ENCODE peak calls at places on chromosomes 12 and 14, in seven cellular contexts. F, L, A, H, V, P and Y are unnamed samples.

GRCh38 chr12:94266796-94267529 is 118.6 kb downstream of the PLXNC1 start:
- DNase-seq in F (no peak), L (no peak), A (no peak), H (no peak), V (no peak), P (no peak), Y (no peak)

GRCh38 chr12:24011927-24012326 is 62.5 kb upstream of the SOX5 start:
- DNase-seq in F (no peak), L (no peak), A (no peak), H (no peak), V (no peak), P (no peak), Y (no peak)

GRCh38 chr12:115574831-115575230 is 702.7 kb downstream of the MED13L start:
- DNase-seq in F (no peak), L (no peak), A (no peak), H (no peak), V (no peak), P (no peak), Y (no peak)

GRCh38 chr14:68507544-68508081 is 285.3 kb downstream of the ZFP36L1 start:
- DNase-seq in F (no peak), L (no peak), A (no peak), H (no peak), V (no peak), P (no peak), Y (no peak)

GRCh38 chr12:57377103-57377840 is 53.6 kb downstream of the R3HDM2 start:
- DNase-seq in F (peak), L (no peak), A (no peak), H (no peak), V (no peak), P (no peak), Y (no peak)

GRCh38 chr12:49970030-49970429 is 2.7 kb upstream of the AQP6 start:
- DNase-seq in F (no peak), L (no peak), A (no peak), H (no peak), V (no peak), P (no peak), Y (no peak)

GRCh38 chr14:58871972-58872530 is 234.3 kb downstream of the DACT1 start:
- DNase-seq in F (no peak), L (no peak), A (no peak), H (no peak), V (no peak), P (no peak), Y (no peak)

GRCh38 chr12:52171950-52172512 is 19.8 kb downstream of the KRT80 start:
- DNase-seq in F (no peak), L (peak), A (no peak), H (peak), V (no peak), P (no peak), Y (no peak)

GRCh38 chr12:74185360-74185759 is 352.3 kb upstream of the ATXN7L3B start:
- DNase-seq in F (no peak), L (no peak), A (no peak), H (no peak), V (no peak), P (no peak), Y (no peak)

GRCh38 chr14:74671789-74672188 is 41.1 kb downstream of the AREL1 start:
- DNase-seq in F (no peak), L (no peak), A (no peak), H (no peak), V (no peak), P (no peak), Y (no peak)

GRCh38 chr12:90058721-90059120 is 350.1 kb upstream of the ATP2B1 start:
- DNase-seq in F (no peak), L (no peak), A (no peak), H (no peak), V (no peak), P (no peak), Y (no peak)

GRCh38 chr14:54881235-54881760 is 21.3 kb downstream of the GCH1 start:
- DNase-seq in F (no peak), L (no peak), A (no peak), H (no peak), V (peak), P (no peak), Y (peak)

GRCh38 chr14:92247347-92247746 is 75.6 kb upstream of the SLC24A4 start:
- DNase-seq in F (no peak), L (no peak), A (no peak), H (no peak), V (no peak), P (no peak), Y (no peak)

GRCh38 chr14:70685480-70686197 is 43.9 kb downstream of the TTC9 start:
- DNase-seq in F (no peak), L (no peak), A (no peak), H (no peak), V (no peak), P (no peak), Y (no peak)

GRCh38 chr12:71958056-71958455 is 19.4 kb downstream of the TPH2 start:
- DNase-seq in F (no peak), L (no peak), A (no peak), H (peak), V (no peak), P (no peak), Y (peak)

GRCh38 chr12:93166891-93167307 is 210.8 kb upstream of the NUDT4 start:
- DNase-seq in F (no peak), L (no peak), A (no peak), H (no peak), V (peak), P (no peak), Y (no peak)

GRCh38 chr14:21723431-21724045 is 49.9 kb upstream of the OR4E1 start:
- DNase-seq in F (peak), L (peak), A (peak), H (peak), V (no peak), P (peak), Y (no peak)

GRCh38 chr12:78871566-78871965 is 7.0 kb downstream of the SYT1 start:
- DNase-seq in F (no peak), L (no peak), A (no peak), H (no peak), V (no peak), P (no peak), Y (no peak)

DNA sequence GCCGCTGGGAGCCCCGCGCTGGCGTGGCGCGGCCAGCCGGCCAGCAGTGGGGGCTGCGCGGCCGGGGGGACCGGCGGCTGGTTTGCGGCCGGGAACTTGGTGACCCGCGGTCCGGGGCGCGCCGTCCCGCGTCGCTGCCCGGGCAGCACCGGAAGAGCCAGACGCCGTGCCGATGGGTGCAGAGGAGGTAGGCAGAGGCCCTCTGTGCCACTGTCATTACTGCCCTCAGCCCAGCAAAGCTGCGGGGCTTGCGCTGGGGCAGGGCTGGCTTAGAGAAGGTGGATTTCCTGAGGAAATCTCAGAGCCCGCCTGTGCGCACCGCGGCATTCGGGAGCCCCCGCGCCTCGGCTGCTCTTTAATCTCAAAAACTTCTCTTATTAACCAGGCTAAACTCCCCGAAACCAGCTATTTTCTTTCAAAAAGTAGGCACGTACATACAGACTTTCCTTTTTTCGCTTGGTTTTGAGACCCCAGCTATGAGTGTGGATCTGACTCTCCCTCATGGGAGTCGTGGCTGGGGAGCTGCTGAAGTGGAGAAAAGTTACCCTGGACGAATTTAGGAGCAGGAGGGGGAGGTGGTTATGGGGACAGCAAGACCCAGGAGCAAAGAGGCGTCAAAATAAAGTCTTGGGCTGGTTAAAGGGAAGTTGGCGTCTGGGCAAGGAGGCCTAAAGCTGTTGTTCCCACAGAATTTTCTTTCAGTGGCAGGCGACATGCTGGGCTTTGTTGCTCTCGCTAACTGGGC is 790 bp downstream of the SUSD6 start:
- DNase-seq in F (no peak), L (no peak), A (no peak), H (no peak), V (no peak), P (peak), Y (peak)
- TF ChIP-seq JUND in F (no peak), L (no peak), A (no peak), H (no peak), V (no peak), P (no peak), Y (no peak)

GRCh38 chr14:99728231-99728920 is 44.3 kb downstream of the CYP46A1 start:
- DNase-seq in F (no peak), L (no peak), A (no peak), H (no peak), V (no peak), P (no peak), Y (no peak)

GRCh38 chr14:99730876-99731351 is 46.8 kb downstream of the CYP46A1 start:
- DNase-seq in F (no peak), L (no peak), A (no peak), H (no peak), V (no peak), P (no peak), Y (no peak)

GRCh38 chr14:99728981-99729451 is 44.9 kb downstream of the CYP46A1 start:
- DNase-seq in F (no peak), L (peak), A (no peak), H (no peak), V (no peak), P (no peak), Y (no peak)

GRCh38 chr14:99731536-99732435 is 47.7 kb downstream of the CYP46A1 start:
- DNase-seq in F (no peak), L (no peak), A (no peak), H (no peak), V (no peak), P (no peak), Y (no peak)

GRCh38 chr14:99729991-99730875 is 46.1 kb downstream of the CYP46A1 start:
- DNase-seq in F (peak), L (peak), A (no peak), H (peak), V (no peak), P (peak), Y (peak)
- TF ChIP-seq JUND in F (no peak), L (no peak), A (no peak), H (no peak), V (no peak), P (no peak), Y (no peak)

GRCh38 chr14:76924363-76925151 is 98.3 kb downstream of the LRRC74A start:
- DNase-seq in F (peak), L (peak), A (no peak), H (peak), V (no peak), P (peak), Y (no peak)
- TF ChIP-seq JUND in F (no peak), L (no peak), A (no peak), H (no peak), V (no peak), P (no peak), Y (no peak)

GRCh38 chr12:6277982-6278438 is 32.5 kb upstream of the PLEKHG6 start:
- DNase-seq in F (no peak), L (no peak), A (no peak), H (no peak), V (no peak), P (no peak), Y (no peak)
- TF ChIP-seq JUND in F (no peak), L (no peak), A (no peak), H (no peak), V (no peak), P (no peak), Y (no peak)

GRCh38 chr12:65826513-65827171 is 2.4 kb downstream of the HMGA2 start:
- DNase-seq in F (no peak), L (no peak), A (no peak), H (no peak), V (no peak), P (peak), Y (no peak)
- TF ChIP-seq JUND in F (no peak), L (no peak), A (no peak), H (no peak), V (no peak), P (peak), Y (no peak)

GRCh38 chr12:109305547-109305946 is 3.5 kb downstream of the FOXN4 start:
- DNase-seq in F (no peak), L (no peak), A (no peak), H (no peak), V (no peak), P (no peak), Y (no peak)
- TF ChIP-seq JUND in F (no peak), L (no peak), A (no peak), H (no peak), V (no peak), P (no peak), Y (no peak)

GRCh38 chr12:2194571-2194970 is 141.8 kb downstream of the CACNA1C start:
- DNase-seq in F (no peak), L (no peak), A (no peak), H (no peak), V (no peak), P (no peak), Y (no peak)

GRCh38 chr12:2198088-2198501 is 145.3 kb downstream of the CACNA1C start:
- DNase-seq in F (no peak), L (peak), A (peak), H (no peak), V (no peak), P (no peak), Y (no peak)

GRCh38 chr12:2195085-2195484 is 142.3 kb downstream of the CACNA1C start:
- DNase-seq in F (no peak), L (no peak), A (no peak), H (no peak), V (no peak), P (no peak), Y (no peak)

GRCh38 chr12:2194060-2194459 is 141.3 kb downstream of the CACNA1C start:
- DNase-seq in F (no peak), L (no peak), A (no peak), H (no peak), V (no peak), P (no peak), Y (peak)

DNA sequence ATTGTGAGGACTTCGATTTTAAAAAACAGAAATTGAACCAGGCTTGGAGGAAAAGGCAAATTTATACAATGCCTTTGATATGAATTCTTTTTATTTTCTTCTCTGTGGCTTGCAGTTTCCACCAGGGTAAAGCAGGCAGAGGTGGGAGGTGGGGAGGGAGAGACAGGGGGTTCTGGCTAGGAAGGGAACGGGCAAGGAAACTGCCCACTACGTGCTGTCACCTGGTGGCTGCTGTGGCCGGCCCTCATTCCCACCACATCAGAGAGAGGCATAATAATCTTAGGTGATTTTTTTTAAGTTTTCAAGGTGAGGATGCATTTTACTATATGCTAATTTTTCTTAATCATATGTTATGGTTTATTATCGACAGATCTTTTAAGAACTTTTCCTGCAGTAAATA is 145.8 kb downstream of the CACNA1C start:
- DNase-seq in F (no peak), L (no peak), A (no peak), H (no peak), V (no peak), P (no peak), Y (no peak)
- TF ChIP-seq JUND in F (no peak), L (no peak), A (no peak), H (no peak), V (no peak), P (no peak), Y (no peak)

DNA sequence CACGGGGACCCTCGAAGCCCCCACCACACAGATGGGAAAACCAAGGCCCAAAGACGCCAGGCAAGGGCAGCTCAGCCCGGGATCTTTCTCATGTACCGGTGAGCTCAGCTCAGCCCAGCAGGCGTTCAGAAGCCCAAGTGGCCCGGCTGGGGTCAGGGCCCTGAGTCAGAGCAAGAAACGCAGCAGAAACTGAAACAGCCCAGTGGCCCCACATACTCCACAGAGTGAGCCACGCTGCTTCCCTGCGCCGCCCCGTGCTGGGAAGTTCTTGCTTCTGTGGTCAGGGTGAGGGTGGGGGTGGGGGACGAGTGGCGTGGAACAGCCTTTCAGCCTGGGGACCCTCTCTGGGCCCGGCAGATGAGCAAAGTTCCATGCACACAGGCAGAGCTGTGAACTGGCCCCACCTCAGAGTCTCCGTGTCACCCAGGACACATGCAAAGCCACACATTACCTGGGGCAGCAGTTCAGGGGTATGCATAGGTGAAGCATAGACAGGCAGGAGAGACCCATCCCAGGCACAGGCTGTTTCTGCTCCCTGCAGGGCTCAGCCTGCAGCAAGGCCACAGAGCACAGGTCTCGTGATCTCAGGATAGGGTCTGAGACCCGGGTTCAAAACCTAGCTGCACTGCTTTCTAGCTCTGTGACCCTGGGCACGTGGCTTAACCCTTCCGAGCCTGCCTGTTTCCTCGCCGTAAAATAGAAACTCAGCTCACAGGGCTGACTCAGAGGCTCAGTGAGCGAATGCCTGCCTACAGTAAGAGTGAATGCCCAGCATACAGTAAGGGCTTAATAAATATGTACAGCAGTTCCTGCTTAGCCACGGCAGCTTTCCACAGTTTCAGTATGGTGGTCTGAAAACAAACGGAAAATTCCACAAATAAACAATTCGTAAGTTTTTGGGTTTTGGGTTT is 21.6 kb downstream of the NCOR2 start:
- DNase-seq in F (no peak), L (no peak), A (no peak), H (no peak), V (peak), P (no peak), Y (no peak)
- TF ChIP-seq JUND in F (no peak), L (no peak), A (no peak), H (no peak), V (peak), P (no peak), Y (no peak)

DNA sequence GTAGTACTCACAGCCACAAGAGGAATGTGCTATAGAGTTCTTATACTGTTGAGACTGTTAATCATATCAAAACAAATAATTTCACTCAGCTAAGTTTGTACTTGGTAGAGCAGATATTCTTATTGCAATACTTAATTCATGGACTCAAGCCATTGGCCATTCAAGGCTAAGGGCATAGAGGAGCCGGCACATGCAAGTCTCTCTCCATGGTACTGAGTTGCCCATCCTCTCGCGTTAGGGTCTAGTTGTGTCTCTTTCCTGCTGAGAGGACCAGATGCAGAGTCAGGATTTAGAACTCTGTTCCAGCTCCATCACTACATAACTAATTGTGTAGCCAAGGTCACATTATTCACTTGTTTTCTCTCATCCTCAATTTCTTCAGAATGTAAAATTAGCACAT is 14.4 kb upstream of the TUNAR start:
- DNase-seq in F (no peak), L (no peak), A (no peak), H (no peak), V (no peak), P (no peak), Y (peak)
- TF ChIP-seq JUND in F (no peak), L (no peak), A (no peak), H (no peak), V (no peak), P (no peak), Y (no peak)

GRCh38 chr12:113700943-113701342 is 229.3 kb upstream of the LHX5 start:
- DNase-seq in F (no peak), L (no peak), A (no peak), H (no peak), V (no peak), P (no peak), Y (no peak)
- TF ChIP-seq JUND in F (no peak), L (peak), A (no peak), H (no peak), V (no peak), P (no peak), Y (no peak)